ENCODE peak calls at places on chromosome X, in eight cellular contexts. B, P, D, V, M, T, N and E are unnamed samples.
A peak's percentile ranks its signal among the peaks of the same experiment; 100 is the strongest.

GRCh38 chrX:102958794-102959193 is 21.7 kb downstream of the RAB40AL start:
- DNase-seq in T (no peak), N (no peak), P (no peak), B (peak; percentile 76), M (no peak), V (no peak), D (no peak), E (no peak)

GRCh38 chrX:110097920-110098319 is 95.0 kb downstream of the TMEM164 start:
- DNase-seq in P (no peak), M (no peak), N (no peak), T (no peak), D (no peak), V (no peak), B (no peak), E (no peak)

GRCh38 chrX:24694825-24695224 is 1.1 kb downstream of the POLA1 start:
- DNase-seq in D (no peak), T (no peak), N (no peak), V (no peak), P (no peak), M (no peak), B (no peak), E (no peak)

GRCh38 chrX:120306640-120307039 is 4.6 kb downstream of the TMEM255A start:
- DNase-seq in V (no peak), T (no peak), M (no peak), B (no peak), N (no peak), P (no peak), D (no peak), E (no peak)

GRCh38 chrX:154369453-154370299 is 4.8 kb downstream of the FLNA start:
- DNase-seq in V (peak; percentile 87), T (peak; percentile 63), D (peak; percentile 25), B (peak; percentile 80), M (peak; percentile 83), P (peak; percentile 55), N (peak; percentile 64), E (peak; percentile 82)

GRCh38 chrX:104660092-104660491 is 94.1 kb downstream of the IL1RAPL2 start:
- DNase-seq in V (no peak), B (no peak), D (no peak), P (no peak), N (no peak), T (no peak), M (no peak), E (no peak)

GRCh38 chrX:110284159-110284558 is 33.7 kb downstream of the AMMECR1 start:
- DNase-seq in D (no peak), T (no peak), V (no peak), B (no peak), N (no peak), P (peak; percentile 4), M (no peak), E (no peak)

GRCh38 chrX:42143866-42144592 is 220.7 kb upstream of the CASK start:
- DNase-seq in N (no peak), V (no peak), B (no peak), D (no peak), T (no peak), P (no peak), M (no peak), E (no peak)

GRCh38 chrX:8404443-8404842 is 60.2 kb upstream of the VCX3B start:
- DNase-seq in M (no peak), P (no peak), V (no peak), D (no peak), N (no peak), T (no peak), B (no peak), E (no peak)

GRCh38 chrX:114615765-114616164 is 31.9 kb downstream of the HTR2C start:
- DNase-seq in N (no peak), T (no peak), M (no peak), B (no peak), P (no peak), D (no peak), V (no peak), E (no peak)

GRCh38 chrX:103197721-103198306 is 17.1 kb upstream of the BEX4 start:
- DNase-seq in V (no peak), P (no peak), D (no peak), N (no peak), T (no peak), M (no peak), B (no peak), E (no peak)

GRCh38 chrX:11555759-11556158 is 110.0 kb downstream of the ARHGAP6 start:
- DNase-seq in N (no peak), V (peak; percentile 6), D (no peak), T (no peak), B (no peak), M (no peak), P (no peak), E (no peak)

GRCh38 chrX:120755066-120755846 is 120.4 kb downstream of the CT47B1 start:
- DNase-seq in P (no peak), V (peak; percentile 82), M (no peak), D (no peak), B (peak; percentile 85), T (no peak), N (no peak), E (no peak)

GRCh38 chrX:43868791-43869190 is 13.5 kb downstream of the MAOB start:
- DNase-seq in T (no peak), D (no peak), V (no peak), N (no peak), P (no peak), M (peak; percentile 23), B (no peak), E (no peak)

GRCh38 chrX:76183289-76184057 is 10.6 kb downstream of the PBDC1 start:
- DNase-seq in M (no peak), N (no peak), D (no peak), V (peak; percentile 59), T (no peak), P (no peak), B (no peak), E (no peak)

GRCh38 chrX:45781901-45782553 is 581.4 kb upstream of the DIPK2B start:
- DNase-seq in D (no peak), V (peak; percentile 15), N (no peak), T (no peak), M (no peak), B (peak; percentile 63), P (peak; percentile 43), E (peak; percentile 18)

GRCh38 chrX:103256651-103257050 is 1.7 kb upstream of the TCEAL8 start:
- DNase-seq in P (no peak), B (no peak), D (no peak), V (no peak), N (no peak), M (no peak), T (no peak), E (no peak)

GRCh38 chrX:101409043-101409442 is 1.0 kb downstream of the HNRNPH2 start:
- DNase-seq in N (no peak), T (no peak), V (no peak), D (no peak), B (no peak), P (no peak), M (no peak), E (peak; percentile 11)

GRCh38 chrX:15194136-15194535 is 75.7 kb downstream of the ASB9 start:
- DNase-seq in N (no peak), T (no peak), B (no peak), V (no peak), M (no peak), D (no peak), P (no peak), E (no peak)

GRCh38 chrX:17597836-17598434 is 139.4 kb upstream of the SCML1 start:
- DNase-seq in V (no peak), P (no peak), B (no peak), N (no peak), T (no peak), M (peak; percentile 17), D (no peak), E (no peak)
- TF ChIP-seq REST in V (no peak), P (no peak), B (no peak), N (no peak), T (no peak), M (no peak), D (no peak), E (no peak)

GRCh38 chrX:4932790-4933189 is 1219.3 kb upstream of the PRKX start:
- DNase-seq in D (no peak), P (no peak), M (no peak), T (no peak), V (no peak), B (no peak), N (no peak), E (no peak)
- TF ChIP-seq REST in D (no peak), P (no peak), M (no peak), T (no peak), V (no peak), B (no peak), N (no peak), E (no peak)

GRCh38 chrX:53094584-53094908 is 604 bp downstream of the KANTR start:
- DNase-seq in P (no peak), N (no peak), D (no peak), B (no peak), M (no peak), V (no peak), T (no peak), E (no peak)

GRCh38 chrX:53093177-53093655 is 726 bp upstream of the KANTR start:
- DNase-seq in P (peak; percentile 71), V (peak; percentile 58), N (no peak), B (peak; percentile 78), D (no peak), M (peak; percentile 78), T (peak; percentile 65), E (peak; percentile 83)

GRCh38 chrX:53093748-53094583 is at the start of gene KANTR:
- DNase-seq in P (peak; percentile 95), D (peak; percentile 73), B (peak; percentile 93), V (peak; percentile 94), N (peak; percentile 88), T (peak; percentile 90), M (peak; percentile 89), E (peak; percentile 96)

GRCh38 chrX:53091354-53091753 is 2.6 kb upstream of the KANTR start:
- DNase-seq in M (no peak), B (no peak), P (no peak), D (no peak), T (no peak), V (no peak), N (no peak), E (no peak)

DNA sequence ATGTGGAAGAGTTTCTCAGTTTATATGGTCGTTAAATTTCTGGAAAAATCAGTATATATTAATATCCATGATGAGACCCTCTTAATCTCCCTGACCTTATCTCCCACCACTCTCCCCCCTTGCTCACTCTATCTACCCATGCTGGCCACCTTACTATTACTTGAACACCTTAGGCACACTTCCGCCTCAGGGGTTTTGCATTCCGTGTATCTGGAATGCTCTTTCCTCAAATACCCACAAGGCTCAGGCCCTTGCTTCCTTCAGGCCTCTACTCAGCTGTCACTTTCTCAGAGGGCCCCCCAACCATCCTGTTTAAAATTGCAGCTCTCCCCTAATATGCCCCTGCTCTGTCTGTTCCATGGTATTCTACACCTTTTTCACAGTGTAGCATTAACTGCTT is 1.9 kb downstream of the KANTR start:
- DNase-seq in B (no peak), V (no peak), D (no peak), T (no peak), P (no peak), N (no peak), M (no peak), E (no peak)
- TF ChIP-seq REST in B (no peak), V (no peak), D (no peak), T (no peak), P (no peak), N (no peak), M (no peak), E (no peak)

DNA sequence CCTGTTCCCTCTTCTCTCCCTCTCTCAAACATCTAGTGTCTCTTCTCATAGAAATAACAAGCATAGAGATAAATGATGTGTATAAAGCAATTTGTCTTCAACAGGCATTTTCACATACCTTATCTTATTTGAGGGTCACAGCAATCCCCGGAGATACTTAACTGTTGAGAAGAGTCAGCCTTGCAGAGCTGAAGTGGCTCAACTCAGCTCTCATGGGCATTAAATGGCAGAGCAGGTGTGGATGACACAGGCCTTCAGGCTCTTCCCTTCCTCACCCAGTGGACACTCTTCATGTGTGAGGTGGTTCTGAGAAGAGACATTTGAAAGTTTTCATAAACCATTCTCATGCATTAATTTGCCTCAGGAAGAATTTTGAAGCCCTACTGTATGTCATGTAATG is 134.2 kb downstream of the AFF2 start:
- DNase-seq in D (no peak), T (no peak), N (no peak), P (no peak), B (no peak), V (no peak), M (no peak), E (no peak)
- TF ChIP-seq REST in D (no peak), T (no peak), N (no peak), P (no peak), B (no peak), V (no peak), M (no peak), E (no peak)